ENCODE peak calls at places on chromosomes 2 and 18, in six cellular contexts. A, R, L, K, Z and F are unnamed samples.

GRCh38 chr2:124186801-124187200 is 161.7 kb downstream of the CNTNAP5 start:
- DNase-seq in A (no peak), R (no peak), L (no peak), K (no peak), Z (no peak), F (no peak)

GRCh38 chr2:241412144-241412543 is 56.1 kb downstream of the FARP2 start:
- DNase-seq in A (no peak), R (no peak), L (peak), K (peak), Z (peak), F (no peak)

GRCh38 chr2:12317853-12318426 is 398.8 kb upstream of the TRIB2 start:
- DNase-seq in A (no peak), R (no peak), L (peak), K (peak), Z (peak), F (no peak)

GRCh38 chr2:239150125-239151011 is 250.5 kb downstream of the HDAC4 start:
- DNase-seq in A (no peak), R (peak), L (no peak), K (no peak), Z (no peak), F (no peak)

GRCh38 chr2:111201214-111201613 is 80.5 kb downstream of the BCL2L11 start:
- DNase-seq in A (no peak), R (no peak), L (no peak), K (no peak), Z (no peak), F (no peak)

GRCh38 chr2:242088471-242089212 is 219.1 kb downstream of the RTP5 start:
- DNase-seq in A (peak), R (peak), L (peak), K (peak), Z (peak), F (peak)

GRCh38 chr18:12011199-12011961 is 30.1 kb downstream of the IMPA2 start:
- DNase-seq in A (no peak), R (no peak), L (no peak), K (no peak), Z (no peak), F (no peak)

GRCh38 chr2:74205586-74205985 is 7.2 kb downstream of the MTHFD2 start:
- DNase-seq in A (peak), R (no peak), L (no peak), K (no peak), Z (no peak), F (peak)

GRCh38 chr18:1995041-1995612 is 576.2 kb downstream of the METTL4 start:
- DNase-seq in A (no peak), R (no peak), L (no peak), K (no peak), Z (no peak), F (no peak)

GRCh38 chr18:22539045-22539444 is 121.3 kb upstream of the CTAGE1 start:
- DNase-seq in A (peak), R (no peak), L (no peak), K (no peak), Z (peak), F (no peak)

GRCh38 chr18:74316257-74317180 is 880 bp downstream of the C18orf63 start:
- DNase-seq in A (no peak), R (no peak), L (peak), K (peak), Z (peak), F (peak)

GRCh38 chr2:144511945-144512344 is 8.0 kb downstream of the ZEB2 start:
- DNase-seq in A (no peak), R (no peak), L (peak), K (no peak), Z (peak), F (no peak)
- TF ChIP-seq CTCF in A (no peak), R (no peak), L (peak), K (peak), Z (no peak), F (no peak)

GRCh38 chr2:230765611-230766300 is 53.1 kb downstream of the CAB39 start:
- DNase-seq in A (no peak), R (no peak), L (peak), K (peak), Z (no peak), F (no peak)

GRCh38 chr2:230758566-230759480 is 46.2 kb downstream of the CAB39 start:
- DNase-seq in A (no peak), R (no peak), L (peak), K (peak), Z (peak), F (no peak)

GRCh38 chr2:230759481-230760191 is 47.0 kb downstream of the CAB39 start:
- DNase-seq in A (no peak), R (no peak), L (no peak), K (peak), Z (peak), F (no peak)

GRCh38 chr2:230761704-230762103 is 49.1 kb downstream of the CAB39 start:
- DNase-seq in A (no peak), R (no peak), L (no peak), K (no peak), Z (no peak), F (no peak)

DNA sequence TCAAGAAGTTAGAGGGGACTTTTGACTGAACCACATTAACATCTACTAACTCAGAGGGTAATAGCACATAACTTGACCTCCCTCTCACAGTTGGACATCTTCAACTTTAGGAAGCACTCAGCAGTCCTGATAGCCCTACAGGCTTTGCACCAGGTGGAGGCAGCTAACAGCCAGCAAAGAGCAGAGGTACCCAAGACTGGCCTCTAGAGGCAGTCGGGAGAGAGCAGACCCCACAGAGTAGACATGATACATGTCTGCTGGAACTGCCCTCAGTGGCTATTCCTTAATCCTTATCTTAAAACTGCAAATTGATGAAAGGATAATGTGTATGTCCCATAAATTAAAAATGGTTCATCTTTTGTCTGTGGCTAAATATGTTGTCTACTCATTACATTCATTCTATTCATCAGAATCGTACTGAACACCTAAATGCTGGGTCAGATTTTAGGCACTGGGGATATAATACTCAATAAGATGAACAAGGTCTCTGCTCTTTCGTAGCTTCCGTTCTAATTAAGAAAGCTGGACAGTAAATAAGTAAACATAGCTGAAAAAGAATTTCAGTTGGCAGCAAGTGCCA is 49.8 kb downstream of the CAB39 start:
- DNase-seq in A (no peak), R (no peak), L (peak), K (no peak), Z (peak), F (peak)
- TF ChIP-seq CTCF in A (no peak), R (no peak), L (peak), K (peak), Z (peak), F (peak)

GRCh38 chr2:237278593-237278992 is 135.4 kb downstream of the COL6A3 start:
- DNase-seq in A (peak), R (no peak), L (peak), K (no peak), Z (peak), F (no peak)

GRCh38 chr2:237280937-237281336 is 133.0 kb downstream of the COL6A3 start:
- DNase-seq in A (no peak), R (no peak), L (peak), K (no peak), Z (no peak), F (no peak)

GRCh38 chr2:237281900-237282306 is 132.1 kb downstream of the COL6A3 start:
- DNase-seq in A (no peak), R (no peak), L (peak), K (peak), Z (peak), F (no peak)

GRCh38 chr2:237279012-237279768 is 134.8 kb downstream of the COL6A3 start:
- DNase-seq in A (no peak), R (no peak), L (no peak), K (no peak), Z (peak), F (no peak)

DNA sequence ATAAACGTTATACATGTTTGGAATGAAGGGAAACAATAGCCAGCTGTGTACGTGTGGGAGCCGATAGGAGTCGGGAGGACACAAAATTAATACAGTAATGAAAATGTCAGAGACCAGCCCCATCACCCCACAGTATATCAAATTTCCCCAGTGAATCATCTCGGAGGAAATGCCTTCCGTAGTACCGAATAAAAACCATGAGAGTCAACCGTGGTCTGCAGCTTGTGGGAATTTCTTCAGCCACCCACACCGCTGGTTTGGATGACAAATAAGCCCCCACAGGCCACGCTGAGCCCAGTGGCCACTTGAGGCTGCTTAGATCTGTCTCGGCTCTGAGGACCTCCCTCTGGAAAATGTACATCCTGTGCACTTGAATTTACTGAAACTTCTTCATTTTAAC is 133.7 kb downstream of the COL6A3 start:
- DNase-seq in A (no peak), R (no peak), L (peak), K (peak), Z (peak), F (no peak)
- TF ChIP-seq CTCF in A (no peak), R (no peak), L (no peak), K (no peak), Z (no peak), F (no peak)

GRCh38 chr2:35410431-35411061 is 945.0 kb upstream of the CRIM1 start:
- DNase-seq in A (no peak), R (peak), L (peak), K (peak), Z (peak), F (peak)

GRCh38 chr2:35409762-35410161 is 945.8 kb upstream of the CRIM1 start:
- DNase-seq in A (no peak), R (no peak), L (no peak), K (no peak), Z (no peak), F (no peak)

GRCh38 chr2:35415282-35415681 is 940.3 kb upstream of the CRIM1 start:
- DNase-seq in A (no peak), R (no peak), L (no peak), K (no peak), Z (no peak), F (no peak)
- TF ChIP-seq CTCF in A (no peak), R (no peak), L (no peak), K (peak), Z (peak), F (no peak)

DNA sequence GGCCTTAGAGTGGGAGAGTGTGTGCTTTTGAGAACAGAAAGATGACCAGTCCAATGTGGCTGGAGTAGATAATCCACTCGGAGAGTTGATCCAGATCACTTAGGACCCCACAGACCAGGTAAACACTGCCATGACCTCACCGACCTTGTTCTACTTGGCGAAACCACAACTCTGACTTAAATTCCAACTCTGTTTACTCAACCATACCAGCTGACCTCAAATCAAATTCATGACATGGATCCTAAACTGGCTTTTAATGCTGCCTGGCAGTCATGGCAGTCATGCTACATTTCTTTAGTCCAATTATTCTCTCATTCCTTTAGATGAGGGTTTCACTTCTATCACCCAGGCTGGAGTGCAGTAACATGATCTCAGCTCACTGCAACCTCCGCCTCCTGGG is 347.1 kb upstream of the FAM98A start:
- DNase-seq in A (no peak), R (no peak), L (no peak), K (no peak), Z (no peak), F (no peak)
- TF ChIP-seq CTCF in A (no peak), R (no peak), L (no peak), K (no peak), Z (no peak), F (no peak)

GRCh38 chr2:163863073-163863472 is 127.3 kb upstream of the FIGN start:
- DNase-seq in A (no peak), R (no peak), L (no peak), K (no peak), Z (no peak), F (no peak)
- TF ChIP-seq CTCF in A (no peak), R (no peak), L (no peak), K (no peak), Z (no peak), F (no peak)

GRCh38 chr18:57859314-57859713 is 56.2 kb upstream of the ATP8B1 start:
- DNase-seq in A (no peak), R (no peak), L (peak), K (peak), Z (peak), F (peak)
- TF ChIP-seq CTCF in A (no peak), R (no peak), L (peak), K (peak), Z (peak), F (peak)

GRCh38 chr2:44974064-44974715 is 32.7 kb downstream of the SIX3 start:
- DNase-seq in A (no peak), R (no peak), L (peak), K (peak), Z (peak), F (peak)
- TF ChIP-seq CTCF in A (no peak), R (no peak), L (peak), K (peak), Z (peak), F (no peak)

DNA sequence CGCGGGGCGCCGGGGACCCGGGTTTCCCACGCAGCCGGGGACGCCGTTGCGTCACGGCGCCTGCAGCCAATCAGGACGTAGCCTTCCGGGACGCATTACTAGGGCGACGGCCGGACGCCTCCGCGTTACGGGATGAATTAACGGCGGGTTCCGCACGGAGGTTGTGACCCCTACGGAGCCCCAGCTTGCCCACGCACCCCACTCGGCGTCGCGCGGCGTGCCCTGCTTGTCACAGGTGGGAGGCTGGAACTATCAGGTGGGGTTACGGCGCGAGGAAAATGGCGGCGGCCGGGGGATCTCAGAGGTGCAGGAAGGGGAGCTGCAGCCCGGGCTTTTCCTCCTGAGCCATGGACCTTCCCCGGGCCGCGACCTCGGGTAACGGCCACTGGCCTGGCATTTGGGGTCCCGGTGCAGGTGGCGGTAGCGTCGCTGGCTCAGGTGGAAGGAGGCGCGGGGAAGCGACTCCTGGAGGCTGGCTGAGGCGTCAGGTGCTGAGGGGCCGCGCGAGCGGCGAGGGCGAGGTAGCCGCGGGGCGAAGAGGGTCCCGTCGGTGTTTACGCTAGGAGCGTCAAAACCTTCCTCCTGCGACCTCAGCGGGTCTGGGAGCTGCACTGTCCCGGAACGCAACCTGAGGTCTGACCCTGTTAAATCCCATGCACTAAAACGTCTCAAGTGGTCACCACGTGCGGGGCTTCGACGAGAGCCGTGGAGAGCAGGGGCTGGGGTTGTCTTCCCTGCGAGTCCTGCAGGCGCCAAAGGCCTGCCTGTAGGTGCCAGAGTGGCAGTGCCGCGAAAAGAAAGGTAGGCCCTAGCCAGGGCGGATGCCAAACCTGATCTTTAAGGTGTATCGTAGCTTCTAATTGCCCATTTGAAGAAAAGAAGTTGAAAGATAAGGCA is at the start of gene LCLAT1:
- DNase-seq in A (peak), R (peak), L (peak), K (peak), Z (peak), F (peak)
- TF ChIP-seq CTCF in A (no peak), R (no peak), L (no peak), K (peak), Z (no peak), F (no peak)